ENCODE peak calls at places on chromosomes 11 and 22, in five cellular contexts. X is heart right ventricle, V is tibial artery, U is ovary, K is upper lobe of left lung. G is an unnamed sample.
A peak's percentile ranks its signal among the peaks of the same experiment; 100 is the strongest.

GRCh38 chr11:111393585-111393984 is 14.5 kb upstream of the POU2AF1 start:
- DNase-seq in X (no peak), V (no peak), U (no peak), K (no peak), G (no peak)

GRCh38 chr22:26918236-26918635 is 260.8 kb downstream of the MIAT start:
- DNase-seq in X (no peak), V (no peak), U (no peak), K (no peak), G (no peak)

GRCh38 chr22:35460678-35461077 is 60.7 kb downstream of the MCM5 start:
- DNase-seq in X (no peak), V (no peak), U (no peak), K (no peak), G (no peak)

GRCh38 chr22:31825513-31825912 is 71.7 kb downstream of the DEPDC5 start:
- DNase-seq in X (no peak), V (no peak), U (no peak), K (no peak), G (no peak)

GRCh38 chr11:61091373-61092279 is 10.7 kb upstream of the CD5 start:
- DNase-seq in X (no peak), V (no peak), U (no peak), K (no peak), G (no peak)

GRCh38 chr22:47859891-47860290 is 1097.4 kb downstream of the TBC1D22A start:
- DNase-seq in X (no peak), V (no peak), U (no peak), K (no peak), G (no peak)

GRCh38 chr11:65420506-65421203 is 1.9 kb upstream of the NEAT1 start:
- DNase-seq in X (no peak), V (no peak), U (peak; percentile 31), K (no peak), G (no peak)

GRCh38 chr11:46855863-46856262 is 9.8 kb upstream of the CKAP5 start:
- DNase-seq in X (no peak), V (no peak), U (no peak), K (no peak), G (no peak)

GRCh38 chr11:85945788-85946187 is 90.6 kb downstream of the CCDC83 start:
- DNase-seq in X (no peak), V (no peak), U (no peak), K (no peak), G (no peak)

GRCh38 chr22:45893516-45893915 is 83.4 kb downstream of the WNT7B start:
- DNase-seq in X (no peak), V (no peak), U (no peak), K (no peak), G (peak; percentile 12)

GRCh38 chr22:50206599-50206998 is 5.8 kb downstream of the SELENOO start:
- DNase-seq in X (peak; percentile 73), V (no peak), U (peak; percentile 48), K (peak; percentile 82), G (peak; percentile 26)

GRCh38 chr11:79437981-79438630 is 2.7 kb downstream of the TENM4 start:
- DNase-seq in X (no peak), V (peak; percentile 33), U (peak; percentile 67), K (peak; percentile 56), G (no peak)

GRCh38 chr22:44685384-44686056 is 16.5 kb upstream of the PRR5 start:
- DNase-seq in X (peak; percentile 42), V (no peak), U (no peak), K (no peak), G (peak; percentile 80)

GRCh38 chr11:123196060-123196714 is 1.1 kb upstream of the CLMP start:
- DNase-seq in X (no peak), V (no peak), U (no peak), K (peak; percentile 76), G (no peak)

GRCh38 chr11:107496011-107496410 is 38.4 kb upstream of the CWF19L2 start:
- DNase-seq in X (no peak), V (no peak), U (no peak), K (no peak), G (no peak)

GRCh38 chr22:37186228-37186996 is 1.6 kb downstream of the C1QTNF6 start:
- DNase-seq in X (no peak), V (no peak), U (peak; percentile 32), K (no peak), G (peak; percentile 60)

GRCh38 chr11:44621140-44621681 is 55.7 kb downstream of the CD82 start:
- DNase-seq in X (peak; percentile 83), V (peak; percentile 53), U (peak; percentile 86), K (peak; percentile 95), G (no peak)

GRCh38 chr11:94400839-94401772 is at the start of gene GPR83:
- DNase-seq in X (peak; percentile 21), V (no peak), U (no peak), K (peak; percentile 78), G (no peak)

GRCh38 chr22:42662114-42663021 is 13.2 kb upstream of the CYB5R3 start:
- DNase-seq in X (peak; percentile 91), V (peak; percentile 80), U (peak; percentile 94), K (peak; percentile 97), G (peak; percentile 93)

GRCh38 chr11:129315781-129316579 is 59.7 kb upstream of the BARX2 start:
- DNase-seq in X (no peak), V (no peak), U (no peak), K (peak; percentile 51), G (peak; percentile 84)

GRCh38 chr11:115921540-115921939 is 417.3 kb upstream of the CADM1 start:
- DNase-seq in X (no peak), V (no peak), U (no peak), K (no peak), G (no peak)

GRCh38 chr11:118996926-118997626 is 862 bp upstream of the CENATAC start:
- DNase-seq in X (no peak), V (no peak), U (no peak), K (no peak), G (no peak)

GRCh38 chr11:48025293-48025982 is 45.1 kb downstream of the PTPRJ start:
- DNase-seq in X (no peak), V (no peak), U (no peak), K (no peak), G (no peak)

GRCh38 chr22:19797086-19797485 is 36.5 kb downstream of the TBX1 start:
- DNase-seq in X (no peak), V (no peak), U (no peak), K (no peak), G (no peak)

GRCh38 chr11:34345991-34346480 is 11.8 kb downstream of the ABTB2 start:
- DNase-seq in X (peak; percentile 50), V (peak; percentile 60), U (no peak), K (no peak), G (no peak)

GRCh38 chr11:131195801-131196517 is 174.5 kb upstream of the NTM start:
- DNase-seq in X (peak; percentile 52), V (no peak), U (peak; percentile 61), K (no peak), G (no peak)

GRCh38 chr11:22787565-22788162 is 41.9 kb downstream of the SVIP start:
- DNase-seq in X (no peak), V (no peak), U (no peak), K (no peak), G (peak; percentile 23)

GRCh38 chr11:31499576-31500178 is 9.7 kb downstream of the IMMP1L start:
- DNase-seq in X (no peak), V (no peak), U (no peak), K (no peak), G (no peak)

DNA sequence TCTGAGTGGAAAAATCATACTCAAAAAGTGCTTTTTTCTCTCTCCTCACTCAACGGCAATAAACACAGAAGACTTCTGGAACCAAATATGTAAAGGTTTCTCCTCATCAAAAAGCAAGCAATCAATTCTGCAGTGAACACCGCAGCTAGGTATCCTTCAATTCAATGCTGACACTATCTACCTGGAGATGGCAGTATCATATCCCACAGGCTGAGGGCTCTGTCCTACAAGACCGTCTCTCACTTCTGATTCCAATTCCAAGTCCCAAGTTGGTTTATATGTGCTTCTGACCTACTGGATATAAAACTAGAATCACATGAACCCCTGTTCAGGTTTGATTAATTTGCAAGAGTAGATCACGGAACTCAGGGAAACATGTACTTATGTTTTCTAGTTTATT is 59.7 kb upstream of the LUZP2 start:
- DNase-seq in X (no peak), V (no peak), U (no peak), K (no peak), G (no peak)
- TF ChIP-seq CTCF in X (no peak), V (no peak), U (no peak), K (no peak), G (no peak)

DNA sequence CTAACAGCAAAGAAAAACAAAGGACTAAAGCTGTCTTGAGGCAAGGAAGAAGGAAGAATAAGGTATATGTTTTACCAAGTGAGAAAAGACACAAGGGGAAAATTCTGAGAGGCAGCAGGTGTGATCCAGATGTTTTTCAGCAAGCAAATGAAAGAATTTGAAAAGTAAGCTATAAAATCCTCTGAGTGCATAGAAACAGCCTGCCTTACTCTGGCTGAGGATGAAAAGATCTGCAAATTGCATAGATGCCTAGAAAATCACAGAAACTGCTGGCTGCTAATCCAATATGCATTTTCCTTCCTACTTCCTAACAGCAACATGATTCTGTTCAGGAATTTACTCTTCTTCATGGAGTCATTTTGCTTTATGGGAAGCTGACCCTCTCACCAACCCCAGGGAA is 22.1 kb upstream of the LYVE1 start:
- DNase-seq in X (no peak), V (no peak), U (no peak), K (no peak), G (no peak)
- H3K4me1 ChIP-seq in X (peaks cover 25% of the 10 kb centered on the region), V (peaks cover 68% of the 10 kb centered on the region), U (peaks cover 7% of the 10 kb centered on the region), K (peaks cover 46% of the 10 kb centered on the region), G (no peaks in the 10 kb centered on the region)

GRCh38 chr11:114255289-114255688 is 40.9 kb upstream of the NNMT start:
- DNase-seq in X (no peak), V (no peak), U (no peak), K (no peak), G (no peak)

GRCh38 chr11:114254571-114255146 is 41.5 kb upstream of the NNMT start:
- DNase-seq in X (no peak), V (no peak), U (no peak), K (peak; percentile 56), G (no peak)

GRCh38 chr11:114251797-114252327 is 44.3 kb upstream of the NNMT start:
- DNase-seq in X (no peak), V (no peak), U (peak; percentile 74), K (no peak), G (no peak)

GRCh38 chr11:114256176-114256897 is 39.9 kb upstream of the NNMT start:
- DNase-seq in X (no peak), V (no peak), U (no peak), K (no peak), G (no peak)

DNA sequence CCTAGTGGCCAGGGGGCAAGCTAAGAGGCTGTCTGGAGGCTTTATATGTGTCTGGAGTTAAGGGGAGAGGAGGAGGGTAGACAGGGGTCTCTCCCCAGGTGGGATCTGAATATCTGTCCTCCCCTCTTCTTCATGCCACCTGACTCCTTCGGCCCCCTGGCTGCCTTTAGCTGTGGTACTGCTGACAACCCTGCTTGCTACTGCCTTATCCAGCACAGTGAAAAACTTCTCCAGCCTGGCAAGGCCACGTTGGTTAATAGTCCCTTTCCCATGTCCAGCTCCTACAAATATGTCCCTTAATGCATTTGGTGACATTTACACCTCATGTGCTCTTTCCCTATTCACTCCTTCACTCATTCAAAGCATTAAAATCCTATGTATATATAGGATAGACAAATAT is 42.4 kb upstream of the NNMT start:
- DNase-seq in X (no peak), V (no peak), U (no peak), K (no peak), G (no peak)
- TF ChIP-seq CTCF in X (no peak), V (no peak), U (no peak), K (no peak), G (no peak)

DNA sequence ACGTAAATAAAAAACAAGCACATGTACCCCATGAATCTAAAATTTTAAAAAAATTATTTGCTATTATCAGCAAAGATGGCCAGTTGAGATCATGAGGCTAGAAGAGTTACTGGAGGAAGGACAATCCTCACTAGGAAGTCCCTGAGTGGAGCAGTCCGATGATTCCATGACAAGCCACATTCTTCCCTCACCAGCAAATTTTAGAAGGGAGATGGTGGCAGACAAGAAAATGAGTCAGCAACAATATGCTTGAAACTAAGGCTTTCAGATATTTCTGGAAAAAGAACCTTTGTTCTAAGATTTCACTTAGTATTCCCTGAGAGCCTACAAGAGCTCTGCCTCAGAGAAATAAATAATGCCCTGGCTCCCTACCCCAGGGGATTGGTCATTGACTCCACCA is 34.9 kb downstream of the P4HA3 start:
- DNase-seq in X (no peak), V (no peak), U (no peak), K (no peak), G (no peak)
- H3K4me1 ChIP-seq in X (no peaks in the 10 kb centered on the region), V (peaks cover 13% of the 10 kb centered on the region), U (peaks cover 2% of the 10 kb centered on the region), K (peaks cover 10% of the 10 kb centered on the region), G (no peaks in the 10 kb centered on the region)